ENCODE peak calls at places on chromosomes 5 and 9, in eight cellular contexts. One of them, this sample, is unnamed.

GRCh38 chr9:3337515-3337914 is 188.3 kb downstream of the RFX3 start:
- DNase-seq in mesothelial cell of epicardium: no peak
- DNase-seq in endothelial cell: no peak
- DNase-seq in AG20443: peak
- DNase-seq in foreskin melanocyte: peak
- DNase-seq in iPS DF 6.9: no peak
- DNase-seq in substantia nigra: no peak
- DNase-seq in stimulated activated CD8-positive, alpha-beta memory T cell treated with anti-CD3 and anti-CD28 coated beads, Interleukin-15, amount 100 ng/mL, for 4 hours: no peak
- DNase-seq in this sample: peak

GRCh38 chr5:143887302-143887638 is 75.3 kb downstream of the HMHB1 start:
- DNase-seq in mesothelial cell of epicardium: peak
- DNase-seq in endothelial cell: no peak
- DNase-seq in AG20443: peak
- DNase-seq in foreskin melanocyte: no peak
- DNase-seq in iPS DF 6.9: no peak
- DNase-seq in substantia nigra: peak
- DNase-seq in stimulated activated CD8-positive, alpha-beta memory T cell treated with anti-CD3 and anti-CD28 coated beads, Interleukin-15, amount 100 ng/mL, for 4 hours: no peak
- DNase-seq in this sample: peak

GRCh38 chr9:134186471-134187109 is 22.2 kb upstream of the RNU6ATAC start:
- DNase-seq in mesothelial cell of epicardium: no peak
- DNase-seq in endothelial cell: no peak
- DNase-seq in AG20443: no peak
- DNase-seq in foreskin melanocyte: no peak
- DNase-seq in iPS DF 6.9: no peak
- DNase-seq in substantia nigra: no peak
- DNase-seq in stimulated activated CD8-positive, alpha-beta memory T cell treated with anti-CD3 and anti-CD28 coated beads, Interleukin-15, amount 100 ng/mL, for 4 hours: no peak
- DNase-seq in this sample: peak

GRCh38 chr9:95778957-95779356 is 96.5 kb upstream of the ERCC6L2 start:
- DNase-seq in mesothelial cell of epicardium: no peak
- DNase-seq in endothelial cell: no peak
- DNase-seq in AG20443: peak
- DNase-seq in foreskin melanocyte: no peak
- DNase-seq in iPS DF 6.9: no peak
- DNase-seq in substantia nigra: no peak
- DNase-seq in stimulated activated CD8-positive, alpha-beta memory T cell treated with anti-CD3 and anti-CD28 coated beads, Interleukin-15, amount 100 ng/mL, for 4 hours: no peak
- DNase-seq in this sample: peak

GRCh38 chr5:77987988-77988387 is 211.8 kb upstream of the TBCA start:
- DNase-seq in mesothelial cell of epicardium: no peak
- DNase-seq in endothelial cell: no peak
- DNase-seq in AG20443: no peak
- DNase-seq in foreskin melanocyte: no peak
- DNase-seq in iPS DF 6.9: no peak
- DNase-seq in substantia nigra: no peak
- DNase-seq in stimulated activated CD8-positive, alpha-beta memory T cell treated with anti-CD3 and anti-CD28 coated beads, Interleukin-15, amount 100 ng/mL, for 4 hours: no peak
- DNase-seq in this sample: no peak

GRCh38 chr5:178279723-178280438 is 47.3 kb upstream of the PHYKPL start:
- DNase-seq in mesothelial cell of epicardium: peak
- DNase-seq in endothelial cell: peak
- DNase-seq in AG20443: peak
- DNase-seq in foreskin melanocyte: peak
- DNase-seq in iPS DF 6.9: peak
- DNase-seq in substantia nigra: peak
- DNase-seq in stimulated activated CD8-positive, alpha-beta memory T cell treated with anti-CD3 and anti-CD28 coated beads, Interleukin-15, amount 100 ng/mL, for 4 hours: no peak
- DNase-seq in this sample: peak

GRCh38 chr9:33209394-33209793 is 30.6 kb upstream of the SPINK4 start:
- DNase-seq in mesothelial cell of epicardium: no peak
- DNase-seq in endothelial cell: no peak
- DNase-seq in AG20443: no peak
- DNase-seq in foreskin melanocyte: no peak
- DNase-seq in iPS DF 6.9: no peak
- DNase-seq in substantia nigra: no peak
- DNase-seq in stimulated activated CD8-positive, alpha-beta memory T cell treated with anti-CD3 and anti-CD28 coated beads, Interleukin-15, amount 100 ng/mL, for 4 hours: no peak
- DNase-seq in this sample: no peak

GRCh38 chr9:4174781-4175180 is 125.1 kb downstream of the GLIS3 start:
- DNase-seq in mesothelial cell of epicardium: no peak
- DNase-seq in endothelial cell: no peak
- DNase-seq in AG20443: no peak
- DNase-seq in foreskin melanocyte: no peak
- DNase-seq in iPS DF 6.9: no peak
- DNase-seq in substantia nigra: no peak
- DNase-seq in stimulated activated CD8-positive, alpha-beta memory T cell treated with anti-CD3 and anti-CD28 coated beads, Interleukin-15, amount 100 ng/mL, for 4 hours: no peak
- DNase-seq in this sample: no peak

GRCh38 chr5:179454354-179454753 is 96.0 kb upstream of the RUFY1 start:
- DNase-seq in mesothelial cell of epicardium: no peak
- DNase-seq in endothelial cell: no peak
- DNase-seq in AG20443: no peak
- DNase-seq in foreskin melanocyte: no peak
- DNase-seq in iPS DF 6.9: no peak
- DNase-seq in substantia nigra: no peak
- DNase-seq in stimulated activated CD8-positive, alpha-beta memory T cell treated with anti-CD3 and anti-CD28 coated beads, Interleukin-15, amount 100 ng/mL, for 4 hours: no peak
- DNase-seq in this sample: no peak

GRCh38 chr9:555493-555892 is 286.0 kb upstream of the DMRT1 start:
- DNase-seq in mesothelial cell of epicardium: no peak
- DNase-seq in endothelial cell: no peak
- DNase-seq in AG20443: no peak
- DNase-seq in foreskin melanocyte: no peak
- DNase-seq in iPS DF 6.9: no peak
- DNase-seq in substantia nigra: no peak
- DNase-seq in stimulated activated CD8-positive, alpha-beta memory T cell treated with anti-CD3 and anti-CD28 coated beads, Interleukin-15, amount 100 ng/mL, for 4 hours: no peak
- DNase-seq in this sample: no peak

GRCh38 chr5:73373814-73374510 is 74.6 kb downstream of the FOXD1 start:
- DNase-seq in mesothelial cell of epicardium: no peak
- DNase-seq in endothelial cell: no peak
- DNase-seq in AG20443: no peak
- DNase-seq in foreskin melanocyte: no peak
- DNase-seq in iPS DF 6.9: no peak
- DNase-seq in substantia nigra: no peak
- DNase-seq in stimulated activated CD8-positive, alpha-beta memory T cell treated with anti-CD3 and anti-CD28 coated beads, Interleukin-15, amount 100 ng/mL, for 4 hours: no peak
- DNase-seq in this sample: no peak

GRCh38 chr5:68285857-68286611 is 70.5 kb downstream of the PIK3R1 start:
- DNase-seq in mesothelial cell of epicardium: no peak
- DNase-seq in endothelial cell: no peak
- DNase-seq in AG20443: peak
- DNase-seq in foreskin melanocyte: peak
- DNase-seq in iPS DF 6.9: no peak
- DNase-seq in substantia nigra: no peak
- DNase-seq in stimulated activated CD8-positive, alpha-beta memory T cell treated with anti-CD3 and anti-CD28 coated beads, Interleukin-15, amount 100 ng/mL, for 4 hours: no peak
- DNase-seq in this sample: no peak

GRCh38 chr9:122128432-122129343 is 30.9 kb downstream of the NDUFA8 start:
- DNase-seq in mesothelial cell of epicardium: no peak
- DNase-seq in endothelial cell: no peak
- DNase-seq in AG20443: no peak
- DNase-seq in foreskin melanocyte: no peak
- DNase-seq in iPS DF 6.9: no peak
- DNase-seq in substantia nigra: no peak
- DNase-seq in stimulated activated CD8-positive, alpha-beta memory T cell treated with anti-CD3 and anti-CD28 coated beads, Interleukin-15, amount 100 ng/mL, for 4 hours: no peak
- DNase-seq in this sample: peak

GRCh38 chr5:180525363-180525762 is 31.2 kb downstream of the CNOT6 start:
- DNase-seq in mesothelial cell of epicardium: no peak
- DNase-seq in endothelial cell: no peak
- DNase-seq in AG20443: no peak
- DNase-seq in foreskin melanocyte: no peak
- DNase-seq in iPS DF 6.9: no peak
- DNase-seq in substantia nigra: no peak
- DNase-seq in stimulated activated CD8-positive, alpha-beta memory T cell treated with anti-CD3 and anti-CD28 coated beads, Interleukin-15, amount 100 ng/mL, for 4 hours: no peak
- DNase-seq in this sample: no peak

GRCh38 chr5:75367401-75367800 is 30.4 kb downstream of the HMGCR start:
- DNase-seq in mesothelial cell of epicardium: no peak
- DNase-seq in endothelial cell: no peak
- DNase-seq in AG20443: no peak
- DNase-seq in foreskin melanocyte: no peak
- DNase-seq in iPS DF 6.9: no peak
- DNase-seq in substantia nigra: no peak
- DNase-seq in stimulated activated CD8-positive, alpha-beta memory T cell treated with anti-CD3 and anti-CD28 coated beads, Interleukin-15, amount 100 ng/mL, for 4 hours: no peak
- DNase-seq in this sample: no peak

GRCh38 chr5:142795246-142795645 is 25.1 kb downstream of the ARHGAP26 start:
- DNase-seq in mesothelial cell of epicardium: no peak
- DNase-seq in endothelial cell: no peak
- DNase-seq in AG20443: no peak
- DNase-seq in foreskin melanocyte: no peak
- DNase-seq in iPS DF 6.9: no peak
- DNase-seq in substantia nigra: no peak
- DNase-seq in stimulated activated CD8-positive, alpha-beta memory T cell treated with anti-CD3 and anti-CD28 coated beads, Interleukin-15, amount 100 ng/mL, for 4 hours: no peak
- DNase-seq in this sample: no peak

GRCh38 chr9:99366601-99367000 is 144.5 kb downstream of the SEC61B start:
- DNase-seq in mesothelial cell of epicardium: no peak
- DNase-seq in endothelial cell: no peak
- DNase-seq in AG20443: no peak
- DNase-seq in foreskin melanocyte: no peak
- DNase-seq in iPS DF 6.9: no peak
- DNase-seq in substantia nigra: no peak
- DNase-seq in stimulated activated CD8-positive, alpha-beta memory T cell treated with anti-CD3 and anti-CD28 coated beads, Interleukin-15, amount 100 ng/mL, for 4 hours: no peak
- DNase-seq in this sample: no peak

GRCh38 chr5:137761020-137761516 is 6.9 kb upstream of the HNRNPA0 start:
- DNase-seq in mesothelial cell of epicardium: no peak
- DNase-seq in endothelial cell: no peak
- DNase-seq in AG20443: peak
- DNase-seq in foreskin melanocyte: no peak
- DNase-seq in iPS DF 6.9: no peak
- DNase-seq in substantia nigra: no peak
- DNase-seq in stimulated activated CD8-positive, alpha-beta memory T cell treated with anti-CD3 and anti-CD28 coated beads, Interleukin-15, amount 100 ng/mL, for 4 hours: no peak
- DNase-seq in this sample: no peak

GRCh38 chr9:116163293-116164055 is 9.9 kb downstream of the PAPPA start:
- DNase-seq in mesothelial cell of epicardium: no peak
- DNase-seq in endothelial cell: no peak
- DNase-seq in AG20443: peak
- DNase-seq in foreskin melanocyte: no peak
- DNase-seq in iPS DF 6.9: no peak
- DNase-seq in substantia nigra: no peak
- DNase-seq in stimulated activated CD8-positive, alpha-beta memory T cell treated with anti-CD3 and anti-CD28 coated beads, Interleukin-15, amount 100 ng/mL, for 4 hours: no peak
- DNase-seq in this sample: no peak

GRCh38 chr9:87516222-87516930 is 18.7 kb downstream of the DAPK1 start:
- DNase-seq in mesothelial cell of epicardium: no peak
- DNase-seq in endothelial cell: no peak
- DNase-seq in AG20443: peak
- DNase-seq in foreskin melanocyte: peak
- DNase-seq in iPS DF 6.9: no peak
- DNase-seq in substantia nigra: no peak
- DNase-seq in stimulated activated CD8-positive, alpha-beta memory T cell treated with anti-CD3 and anti-CD28 coated beads, Interleukin-15, amount 100 ng/mL, for 4 hours: no peak
- DNase-seq in this sample: peak

GRCh38 chr9:87793292-87793691 is 67.4 kb downstream of the CTSL start:
- DNase-seq in mesothelial cell of epicardium: no peak
- DNase-seq in endothelial cell: no peak
- DNase-seq in AG20443: peak
- DNase-seq in foreskin melanocyte: no peak
- DNase-seq in iPS DF 6.9: no peak
- DNase-seq in substantia nigra: no peak
- DNase-seq in stimulated activated CD8-positive, alpha-beta memory T cell treated with anti-CD3 and anti-CD28 coated beads, Interleukin-15, amount 100 ng/mL, for 4 hours: no peak
- DNase-seq in this sample: no peak

GRCh38 chr9:130143974-130144373 is 28.2 kb upstream of the NCS1 start:
- DNase-seq in mesothelial cell of epicardium: no peak
- DNase-seq in endothelial cell: no peak
- DNase-seq in AG20443: peak
- DNase-seq in foreskin melanocyte: no peak
- DNase-seq in iPS DF 6.9: no peak
- DNase-seq in substantia nigra: no peak
- DNase-seq in stimulated activated CD8-positive, alpha-beta memory T cell treated with anti-CD3 and anti-CD28 coated beads, Interleukin-15, amount 100 ng/mL, for 4 hours: no peak
- DNase-seq in this sample: no peak

GRCh38 chr5:177426566-177427210 is at the start of gene GRK6:
- DNase-seq in mesothelial cell of epicardium: peak
- DNase-seq in endothelial cell: no peak
- DNase-seq in AG20443: peak
- DNase-seq in foreskin melanocyte: no peak
- DNase-seq in iPS DF 6.9: no peak
- DNase-seq in substantia nigra: no peak
- DNase-seq in stimulated activated CD8-positive, alpha-beta memory T cell treated with anti-CD3 and anti-CD28 coated beads, Interleukin-15, amount 100 ng/mL, for 4 hours: no peak
- DNase-seq in this sample: peak

GRCh38 chr5:178241688-178242231 is 9.2 kb upstream of the PHYKPL start:
- DNase-seq in mesothelial cell of epicardium: no peak
- DNase-seq in endothelial cell: no peak
- DNase-seq in AG20443: no peak
- DNase-seq in foreskin melanocyte: no peak
- DNase-seq in iPS DF 6.9: no peak
- DNase-seq in substantia nigra: no peak
- DNase-seq in stimulated activated CD8-positive, alpha-beta memory T cell treated with anti-CD3 and anti-CD28 coated beads, Interleukin-15, amount 100 ng/mL, for 4 hours: no peak
- DNase-seq in this sample: peak

This sample was measured in kidney.